ENCODE peak calls at places on chromosomes 7 and 10, in eight cellular contexts. R is sciatic nerve; K is HT-29; C is hepatic stellate cell; Y is kidney tubule cell; M is posterior cingulate gyrus; I is upper lobe of right lung; N is CD8-positive, alpha-beta T cell. V is an unnamed sample.

GRCh38 chr7:133973710-133974109 is 153.4 kb upstream of the LRGUK start:
- DNase-seq in K (no peak), I (no peak), N (no peak), R (no peak), Y (no peak), M (no peak), C (no peak), V (no peak)

GRCh38 chr10:97780991-97781540 is 9.3 kb upstream of the SFRP5 start:
- DNase-seq in K (no peak), N (no peak), Y (no peak), C (no peak), I (no peak), M (no peak), R (no peak), V (no peak)

GRCh38 chr7:464712-465461 is 54.8 kb downstream of the PDGFA start:
- DNase-seq in Y (no peak), N (no peak), I (peak), C (no peak), K (no peak), M (no peak), R (peak), V (peak)

GRCh38 chr7:101410743-101411476 is 48.2 kb downstream of the COL26A1 start:
- DNase-seq in M (peak), I (no peak), R (no peak), C (peak), N (peak), Y (peak), K (peak), V (peak)

GRCh38 chr10:11307004-11307403 is 289.3 kb downstream of the CELF2 start:
- DNase-seq in C (no peak), Y (no peak), N (no peak), K (no peak), I (no peak), R (no peak), M (no peak), V (no peak)

GRCh38 chr10:130477360-130477759 is 341.2 kb downstream of the GLRX3 start:
- DNase-seq in Y (no peak), I (no peak), C (no peak), K (no peak), M (no peak), N (no peak), R (no peak), V (no peak)

GRCh38 chr10:16915308-16915707 is 98.1 kb upstream of the RSU1 start:
- DNase-seq in C (no peak), N (no peak), M (no peak), I (no peak), K (no peak), Y (no peak), R (no peak), V (no peak)

GRCh38 chr7:35418716-35419425 is 165.0 kb upstream of the TBX20 start:
- DNase-seq in Y (no peak), N (no peak), M (no peak), R (no peak), I (no peak), C (no peak), K (no peak), V (no peak)

GRCh38 chr7:121132940-121133339 is 144.4 kb downstream of the CPED1 start:
- DNase-seq in M (no peak), C (no peak), I (no peak), K (no peak), R (no peak), N (no peak), Y (no peak), V (no peak)

GRCh38 chr10:44278669-44279337 is 106.1 kb downstream of the CXCL12 start:
- DNase-seq in K (no peak), M (no peak), N (no peak), R (no peak), I (no peak), Y (peak), C (peak), V (no peak)

GRCh38 chr10:77233466-77233865 is 404.1 kb downstream of the KCNMA1 start:
- DNase-seq in K (no peak), Y (no peak), C (no peak), R (no peak), I (no peak), N (no peak), M (no peak), V (no peak)

GRCh38 chr7:47349401-47349800 is 232.5 kb downstream of the TNS3 start:
- DNase-seq in K (no peak), M (no peak), N (no peak), I (no peak), Y (no peak), C (no peak), R (peak), V (no peak)

GRCh38 chr7:149870701-149871483 is 2.9 kb upstream of the ATP6V0E2 start:
- DNase-seq in I (no peak), R (peak), M (no peak), K (peak), C (no peak), N (no peak), Y (no peak), V (no peak)

GRCh38 chr10:46282460-46283216 is 4.2 kb upstream of the ANTXRL start:
- DNase-seq in R (peak), N (peak), C (peak), Y (peak), M (peak), I (peak), K (no peak), V (no peak)

GRCh38 chr10:128047337-128047736 is 78.9 kb downstream of the MKI67 start:
- DNase-seq in R (peak), K (peak), M (no peak), Y (peak), N (peak), I (peak), C (no peak), V (peak)

GRCh38 chr7:137882806-137883205 is 36.0 kb upstream of the DGKI start:
- DNase-seq in R (no peak), N (no peak), M (no peak), Y (peak), I (no peak), C (no peak), K (no peak), V (no peak)

GRCh38 chr7:110607050-110607862 is 483.7 kb upstream of the LRRN3 start:
- DNase-seq in C (no peak), K (no peak), N (no peak), I (no peak), Y (no peak), R (no peak), M (no peak), V (no peak)

GRCh38 chr10:50540069-50540825 is 83.5 kb downstream of the SGMS1 start:
- DNase-seq in M (no peak), K (no peak), Y (no peak), C (no peak), I (no peak), N (no peak), R (no peak), V (no peak)

GRCh38 chr7:23012797-23013714 is 874 bp downstream of the HYCC1 start:
- DNase-seq in R (peak), C (no peak), K (no peak), I (peak), Y (peak), M (no peak), N (no peak), V (no peak)

GRCh38 chr7:24500599-24501451 is 72.4 kb upstream of the PALS2 start:
- DNase-seq in I (no peak), M (no peak), K (no peak), C (no peak), R (no peak), N (no peak), Y (no peak), V (no peak)

GRCh38 chr7:128840326-128841170 is 10.3 kb downstream of the FLNC start:
- DNase-seq in Y (no peak), K (no peak), C (no peak), I (peak), M (no peak), R (peak), N (no peak), V (no peak)

V was measured in 8988T.